ENCODE peak calls at places on chromosomes 5 and 9, in six cellular contexts. J is CD8-positive, alpha-beta T cell; X is nephron progenitor cell; F is progenitor cell of endocrine pancreas; I is tibial artery; V is fibroblast of villous mesenchyme. Y is an unnamed sample.

GRCh38 chr9:95218790-95219189 is 98.7 kb downstream of the FANCC start:
- DNase-seq in V (no peak), J (no peak), I (no peak), F (no peak), X (no peak), Y (no peak)

GRCh38 chr5:173643964-173644363 is 27.5 kb upstream of the BOD1 start:
- DNase-seq in V (no peak), I (no peak), J (no peak), X (peak), F (no peak), Y (no peak)

GRCh38 chr5:128405159-128405558 is 132.9 kb downstream of the FBN2 start:
- DNase-seq in F (no peak), I (no peak), J (no peak), X (no peak), V (no peak), Y (no peak)

GRCh38 chr9:33452828-33453271 is 5.5 kb upstream of the AQP3 start:
- DNase-seq in F (peak), V (peak), I (no peak), X (peak), J (peak), Y (peak)

GRCh38 chr5:85108471-85108870 is 723.8 kb upstream of the EDIL3 start:
- DNase-seq in X (no peak), F (no peak), J (no peak), I (no peak), V (no peak), Y (no peak)

GRCh38 chr9:99075246-99075912 is 29.5 kb upstream of the TGFBR1 start:
- DNase-seq in I (no peak), F (no peak), J (no peak), V (peak), X (no peak), Y (no peak)

GRCh38 chr5:43947870-43948269 is 344.9 kb downstream of the NNT start:
- DNase-seq in F (no peak), I (no peak), J (no peak), X (no peak), V (peak), Y (no peak)

GRCh38 chr9:97853844-97854695 is 1.0 kb downstream of the FOXE1 start:
- DNase-seq in V (peak), X (peak), I (no peak), F (no peak), J (peak), Y (peak)

GRCh38 chr9:21796768-21797167 is 5.7 kb upstream of the MTAP start:
- DNase-seq in V (no peak), X (no peak), F (no peak), J (no peak), I (no peak), Y (no peak)

GRCh38 chr5:74337252-74338100 is 303.1 kb downstream of the ENC1 start:
- DNase-seq in J (no peak), F (no peak), V (no peak), X (no peak), I (no peak), Y (no peak)

GRCh38 chr5:74334034-74334433 is 306.5 kb downstream of the ENC1 start:
- DNase-seq in I (no peak), X (no peak), F (no peak), J (no peak), V (no peak), Y (no peak)

GRCh38 chr5:74334434-74335364 is 305.8 kb downstream of the ENC1 start:
- DNase-seq in X (no peak), I (no peak), J (no peak), V (no peak), F (no peak), Y (no peak)

GRCh38 chr5:74338101-74338388 is 302.5 kb downstream of the ENC1 start:
- DNase-seq in X (no peak), I (no peak), J (no peak), F (no peak), V (no peak), Y (no peak)

GRCh38 chr5:74336286-74336685 is 304.2 kb downstream of the ENC1 start:
- DNase-seq in V (no peak), F (no peak), J (no peak), I (no peak), X (peak), Y (no peak)
- TF ChIP-seq CTCF in V (peak), F (peak), J (no peak), I (no peak), X (peak), Y (no peak)

GRCh38 chr5:23029296-23029695 is 176.2 kb upstream of the CDH12 start:
- DNase-seq in V (peak), X (no peak), J (no peak), F (no peak), I (no peak), Y (no peak)
- TF ChIP-seq CTCF in V (no peak), X (no peak), J (no peak), F (no peak), I (no peak), Y (no peak)

DNA sequence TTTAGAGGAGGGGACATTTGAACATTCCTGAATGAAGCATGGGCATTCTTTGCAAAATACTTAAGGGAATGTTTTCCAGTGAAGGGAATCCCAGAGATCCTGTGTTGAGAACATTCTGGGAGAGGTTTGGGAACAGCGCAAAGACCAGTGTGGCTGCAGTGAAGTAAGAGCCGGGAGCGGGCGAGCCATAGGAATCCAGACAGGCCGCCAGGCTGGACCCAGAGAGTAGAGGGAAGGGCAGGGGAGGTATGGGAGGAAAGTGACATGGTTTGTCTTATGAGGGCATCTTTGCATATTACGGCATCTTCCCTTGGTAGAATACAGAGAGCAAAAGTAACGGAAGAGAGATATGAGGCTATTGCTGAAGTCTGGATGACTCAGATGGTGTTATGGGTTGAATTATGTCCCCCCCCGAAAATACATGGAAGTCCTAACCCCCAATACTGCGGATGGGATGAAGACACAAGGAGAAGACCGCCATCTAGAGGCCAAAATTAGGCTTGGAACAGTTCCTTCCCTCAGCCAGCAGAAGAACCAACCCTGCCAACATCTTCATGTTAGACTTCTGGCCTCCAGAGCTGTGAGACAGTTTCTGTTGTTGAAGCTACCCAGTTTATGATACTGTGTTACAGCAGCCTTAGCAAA is 268.2 kb downstream of the MAST4 start:
- DNase-seq in F (no peak), J (no peak), X (no peak), V (no peak), I (no peak), Y (no peak)
- TF ChIP-seq CTCF in F (no peak), J (no peak), X (no peak), V (no peak), I (peak), Y (peak)

GRCh38 chr9:136885950-136886578 is at the start of gene TRAF2:
- DNase-seq in F (peak), I (peak), X (peak), V (peak), J (peak), Y (peak)
- TF ChIP-seq CTCF in F (no peak), I (no peak), X (no peak), V (no peak), J (no peak), Y (no peak)

GRCh38 chr5:35939639-35940038 is 1.2 kb upstream of the CAPSL start:
- DNase-seq in F (no peak), X (no peak), J (no peak), V (no peak), I (no peak), Y (no peak)
- TF ChIP-seq CTCF in F (peak), X (no peak), J (no peak), V (no peak), I (no peak), Y (no peak)

DNA sequence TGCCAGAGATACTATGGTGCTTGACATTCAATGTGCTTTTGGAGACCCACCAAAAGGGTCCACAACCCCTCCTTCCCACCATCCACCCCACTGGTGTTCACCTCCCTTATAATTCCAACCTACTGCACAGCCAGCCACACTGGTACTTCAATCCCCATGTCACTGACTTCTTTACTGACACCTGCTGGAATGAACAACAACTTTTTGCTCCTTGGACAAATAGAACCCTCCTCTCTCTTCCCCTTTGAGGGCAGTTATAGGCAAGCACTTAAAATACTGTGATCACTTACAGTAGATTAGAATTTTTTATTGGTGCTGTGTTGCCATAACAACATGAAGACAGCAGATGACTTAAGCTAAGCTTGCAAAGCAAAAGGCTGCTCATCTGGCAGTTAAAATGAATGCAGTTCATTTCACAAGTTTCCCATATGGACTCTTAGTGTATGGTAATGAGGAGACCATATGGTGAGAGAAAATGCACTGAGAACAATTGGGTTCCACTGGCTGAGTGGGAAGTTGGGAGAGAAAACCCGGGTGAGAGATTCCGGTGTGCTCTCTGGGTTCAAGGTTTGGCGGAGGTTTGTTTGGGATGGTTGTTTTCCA is 374.4 kb downstream of the EBF1 start:
- DNase-seq in J (no peak), X (no peak), F (no peak), V (peak), I (no peak), Y (no peak)
- TF ChIP-seq CTCF in J (no peak), X (no peak), F (peak), V (no peak), I (no peak), Y (peak)

GRCh38 chr9:80177949-80178480 is 606.2 kb downstream of the TLE4 start:
- DNase-seq in X (no peak), J (no peak), V (no peak), F (no peak), I (no peak), Y (no peak)

DNA sequence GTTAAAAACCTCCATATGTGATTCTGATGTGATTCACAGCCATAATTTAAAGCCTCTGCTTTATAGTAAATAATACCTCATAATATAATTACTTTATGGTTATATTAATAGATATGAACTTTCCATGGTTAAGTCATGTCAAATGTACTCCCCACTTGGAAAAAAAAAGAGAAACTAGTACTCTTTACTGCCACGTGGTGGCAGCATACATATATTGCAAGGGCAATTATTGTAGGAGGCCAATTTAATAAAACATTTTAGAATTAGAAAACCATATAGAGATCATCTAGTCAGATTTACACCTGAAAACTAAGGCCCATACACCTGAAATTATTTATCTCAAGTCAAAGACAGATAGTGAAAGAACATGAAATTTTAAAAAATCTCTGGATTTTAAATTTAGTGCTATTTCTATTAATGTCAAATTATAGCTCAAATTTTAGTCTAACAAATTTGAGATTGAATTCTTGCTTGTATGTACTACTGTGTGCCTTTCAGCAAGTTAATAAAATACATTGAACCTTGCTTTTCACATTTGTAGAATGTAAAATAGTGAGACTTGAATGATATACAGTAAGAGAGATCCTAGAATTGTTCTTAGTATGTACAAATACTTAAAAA is 603.6 kb downstream of the TLE4 start:
- DNase-seq in J (no peak), V (peak), F (no peak), X (peak), I (no peak), Y (no peak)
- TF ChIP-seq CTCF in J (peak), V (peak), F (peak), X (peak), I (peak), Y (peak)

GRCh38 chr9:34991833-34992375 is 2.4 kb downstream of the DNAJB5 start:
- DNase-seq in F (peak), I (peak), X (peak), J (no peak), V (no peak), Y (no peak)
- TF ChIP-seq CTCF in F (peak), I (no peak), X (no peak), J (no peak), V (no peak), Y (no peak)

GRCh38 chr5:160119905-160120266 is 636 bp upstream of the PWWP2A start:
- DNase-seq in J (no peak), V (no peak), X (no peak), I (no peak), F (no peak), Y (no peak)
- TF ChIP-seq CTCF in J (no peak), V (peak), X (peak), I (peak), F (no peak), Y (peak)

GRCh38 chr9:13596383-13596970 is 317.0 kb upstream of the MPDZ start:
- DNase-seq in V (no peak), F (no peak), J (no peak), X (no peak), I (no peak), Y (no peak)
- TF ChIP-seq CTCF in V (no peak), F (no peak), J (no peak), X (no peak), I (no peak), Y (no peak)

Y was measured in D721Med.